ENCODE peak calls at places on chromosomes 11 and 22, in ten cellular contexts. M is heart left ventricle; V is brain microvascular endothelial cell; J is prostate gland; E is CD8-positive, alpha-beta memory T cell; N is dorsolateral prefrontal cortex; D is thoracic aorta; B is iPS DF 6.9; X is aorta; Y is H1. C is an unnamed sample.

GRCh38 chr11:124669193-124669592 is 4.3 kb downstream of the SIAE start:
- DNase-seq in B (no peak), D (no peak), Y (peak), V (peak), X (no peak), J (peak), E (peak), N (no peak), M (no peak), C (no peak)

GRCh38 chr22:37206118-37206840 is 6.0 kb downstream of the SSTR3 start:
- DNase-seq in E (no peak), Y (no peak), N (no peak), X (peak), V (no peak), M (no peak), J (no peak), B (no peak), D (no peak), C (no peak)

GRCh38 chr11:1234771-1235614 is 12.1 kb downstream of the MUC5B start:
- DNase-seq in V (no peak), X (peak), J (no peak), B (no peak), D (no peak), N (no peak), E (no peak), Y (peak), M (peak), C (peak)

GRCh38 chr11:126007263-126007662 is 55.4 kb downstream of the CDON start:
- DNase-seq in X (no peak), J (peak), Y (no peak), E (no peak), M (no peak), D (no peak), N (no peak), V (peak), B (no peak), C (no peak)

GRCh38 chr22:41074466-41074865 is 17.9 kb upstream of the EP300 start:
- DNase-seq in D (no peak), B (no peak), X (no peak), Y (no peak), M (no peak), N (no peak), E (no peak), V (no peak), J (no peak), C (no peak)

GRCh38 chr22:39514373-39514973 is 5.9 kb upstream of the ATF4 start:
- DNase-seq in D (no peak), E (no peak), N (peak), X (no peak), Y (peak), J (no peak), B (no peak), V (peak), M (peak), C (peak)

GRCh38 chr22:44363214-44363979 is 50.6 kb upstream of the SHISAL1 start:
- DNase-seq in N (no peak), V (peak), Y (no peak), M (peak), X (peak), E (no peak), J (no peak), D (peak), B (no peak), C (peak)

GRCh38 chr22:37222440-37222971 is 10.2 kb upstream of the SSTR3 start:
- DNase-seq in X (no peak), B (no peak), Y (no peak), J (no peak), N (no peak), M (no peak), E (peak), V (no peak), D (no peak), C (no peak)

GRCh38 chr11:70481625-70482528 is 83.5 kb downstream of the CTTN start:
- DNase-seq in N (no peak), J (no peak), D (no peak), B (no peak), X (peak), M (peak), V (peak), Y (no peak), E (no peak), C (peak)

GRCh38 chr11:65867284-65868071 is 5.1 kb downstream of the EFEMP2 start:
- DNase-seq in Y (peak), D (no peak), J (no peak), E (no peak), M (no peak), B (no peak), V (no peak), N (no peak), X (no peak), C (peak)

GRCh38 chr11:73387594-73388021 is 11.4 kb downstream of the RELT start:
- DNase-seq in E (no peak), X (no peak), J (no peak), D (no peak), Y (no peak), B (no peak), N (no peak), V (no peak), M (no peak), C (peak)

GRCh38 chr11:8988329-8989234 is 15.2 kb downstream of the NRIP3 start:
- DNase-seq in X (no peak), B (no peak), D (no peak), V (peak), N (no peak), E (no peak), M (no peak), Y (no peak), J (no peak), C (no peak)

GRCh38 chr11:83174008-83174407 is 17.1 kb downstream of the PCF11 start:
- DNase-seq in D (no peak), N (no peak), B (no peak), E (no peak), Y (no peak), V (no peak), J (no peak), M (no peak), X (no peak), C (no peak)

GRCh38 chr11:130816941-130817607 is 99.2 kb downstream of the SNX19 start:
- DNase-seq in D (no peak), V (no peak), E (no peak), Y (no peak), M (no peak), B (no peak), X (no peak), J (no peak), N (no peak), C (no peak)

GRCh38 chr11:19422257-19422656 is 181.5 kb upstream of the E2F8 start:
- DNase-seq in D (no peak), M (no peak), J (no peak), X (peak), Y (no peak), V (no peak), E (no peak), N (no peak), B (no peak), C (no peak)

GRCh38 chr11:19368726-19369364 is 128.1 kb upstream of the E2F8 start:
- DNase-seq in Y (no peak), X (no peak), J (no peak), N (no peak), V (no peak), D (no peak), B (no peak), M (no peak), E (no peak), C (no peak)

GRCh38 chr22:49527611-49528419 is 299.9 kb downstream of the BRD1 start:
- DNase-seq in D (no peak), M (no peak), J (no peak), Y (no peak), B (no peak), V (no peak), N (no peak), E (no peak), X (no peak), C (no peak)

GRCh38 chr11:93766504-93766903 is 17.6 kb upstream of the MED17 start:
- DNase-seq in N (no peak), V (no peak), Y (no peak), J (no peak), M (no peak), B (no peak), X (no peak), E (no peak), D (no peak), C (no peak)

GRCh38 chr11:118105657-118106305 is 19.0 kb upstream of the SMIM35 start:
- DNase-seq in V (no peak), N (no peak), X (peak), D (no peak), B (no peak), Y (no peak), J (no peak), E (no peak), M (no peak), C (no peak)

GRCh38 chr22:37549704-37550059 is 10.6 kb upstream of the CDC42EP1 start:
- DNase-seq in E (no peak), D (no peak), N (peak), J (peak), B (no peak), V (no peak), M (no peak), X (peak), Y (no peak), C (peak)

GRCh38 chr11:250740-251299 is 14.0 kb downstream of the PSMD13 start:
- DNase-seq in X (peak), B (no peak), M (peak), J (peak), D (no peak), V (peak), N (peak), E (peak), Y (peak), C (peak)

GRCh38 chr22:42904049-42904448 is 47.0 kb upstream of the ARFGAP3 start:
- DNase-seq in B (no peak), E (no peak), N (no peak), V (no peak), D (no peak), M (no peak), Y (no peak), J (no peak), X (no peak), C (peak)

GRCh38 chr11:118142081-118142480 is 10.5 kb downstream of the SCN4B start:
- DNase-seq in Y (no peak), J (no peak), B (no peak), X (peak), E (no peak), M (no peak), V (no peak), N (no peak), D (no peak), C (no peak)

GRCh38 chr11:77086521-77087472 is 15.8 kb upstream of the OMP start:
- DNase-seq in X (peak), J (no peak), Y (no peak), N (no peak), V (no peak), M (peak), E (no peak), D (no peak), B (no peak), C (peak)

GRCh38 chr11:60887531-60887930 is 18.9 kb downstream of the PRPF19 start:
- DNase-seq in N (peak), X (no peak), B (peak), E (no peak), J (peak), Y (peak), V (peak), M (no peak), D (no peak), C (no peak)

GRCh38 chr11:134516529-134516928 is 104.5 kb upstream of the B3GAT1 start:
- DNase-seq in X (no peak), J (no peak), V (no peak), D (no peak), M (no peak), B (no peak), Y (no peak), E (no peak), N (peak), C (no peak)

GRCh38 chr22:17775781-17776470 is 1.7 kb upstream of the BID start:
- DNase-seq in X (no peak), M (no peak), E (peak), N (no peak), D (no peak), B (no peak), V (no peak), J (no peak), Y (no peak), C (peak)

GRCh38 chr11:34585870-34586654 is 34.8 kb upstream of the EHF start:
- DNase-seq in E (peak), B (peak), D (no peak), J (peak), Y (no peak), X (no peak), M (no peak), V (peak), N (no peak), C (no peak)

GRCh38 chr11:17719028-17719939 is at the start of gene MYOD1:
- DNase-seq in X (no peak), J (no peak), M (no peak), D (no peak), N (no peak), B (no peak), E (no peak), V (no peak), Y (peak), C (no peak)

GRCh38 chr11:36469063-36469462 is 41.0 kb downstream of the TRAF6 start:
- DNase-seq in J (no peak), M (no peak), D (no peak), Y (peak), B (peak), X (no peak), N (no peak), V (peak), E (no peak), C (no peak)
- H3K27ac ChIP-seq in J (no peak), M (no peak), D (no peak), Y (no peak), B (no peak), X (no peak), N (no peak), V (peak), E (no peak), C (no peak)

GRCh38 chr22:23249506-23250423 is 69.5 kb downstream of the BCR start:
- DNase-seq in V (no peak), M (no peak), J (no peak), B (no peak), N (no peak), D (no peak), X (no peak), E (no peak), Y (no peak), C (peak)
- H3K4me3 ChIP-seq in V (no peak), M (no peak), J (no peak), B (no peak), N (no peak), D (no peak), X (no peak), E (peak), Y (no peak), C (no peak)

GRCh38 chr11:112249871-112250590 is 10.6 kb downstream of the PLET1 start:
- DNase-seq in X (no peak), M (no peak), V (no peak), B (no peak), E (no peak), N (no peak), Y (no peak), D (no peak), J (no peak), C (no peak)

GRCh38 chr11:112248216-112248615 is 12.4 kb downstream of the PLET1 start:
- DNase-seq in V (no peak), J (no peak), N (no peak), M (no peak), Y (no peak), B (no peak), E (no peak), D (no peak), X (no peak), C (no peak)

GRCh38 chr11:112241486-112241885 is 15.3 kb downstream of the PTS start:
- DNase-seq in N (no peak), M (no peak), J (no peak), V (peak), B (no peak), Y (no peak), E (no peak), X (no peak), D (no peak), C (no peak)

DNA sequence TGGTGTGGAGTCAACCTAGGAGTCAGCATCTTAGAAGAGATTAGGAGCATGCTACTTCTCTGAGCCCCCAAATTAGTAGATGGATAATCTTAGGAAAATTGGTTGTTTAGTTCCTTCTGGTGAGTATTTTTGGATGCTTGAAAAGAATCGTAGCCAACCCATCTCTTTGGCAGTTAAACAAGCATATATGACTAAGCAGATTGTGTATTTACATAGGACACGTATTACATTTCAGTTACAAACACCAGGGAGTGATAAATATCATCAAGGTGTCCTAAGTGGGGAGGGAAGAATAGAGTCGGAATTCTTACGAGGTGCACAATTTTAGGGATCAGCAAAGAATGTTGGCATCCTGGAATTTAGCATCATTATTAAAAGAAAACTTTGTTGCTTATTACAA is 13.5 kb downstream of the PLET1 start:
- DNase-seq in J (no peak), E (no peak), B (no peak), D (no peak), N (no peak), Y (no peak), V (no peak), M (no peak), X (no peak), C (no peak)
- H3K27ac ChIP-seq in J (no peak), E (no peak), B (no peak), D (no peak), N (no peak), Y (no peak), V (no peak), M (no peak), X (no peak), C (no peak)

GRCh38 chr11:97398246-97398645 is 1008.4 kb downstream of the JRKL start:
- DNase-seq in J (no peak), V (no peak), B (no peak), N (no peak), X (no peak), E (no peak), M (no peak), D (no peak), Y (no peak), C (no peak)
- H3K4me3 ChIP-seq in J (no peak), V (no peak), B (no peak), N (no peak), X (no peak), E (no peak), M (no peak), D (no peak), Y (no peak), C (no peak)

C was measured in right cardiac atrium.